ENCODE peak calls at places on chromosomes 12 and 14, in nine cellular contexts. One of them, this sample, is unnamed.

GRCh38 chr12:115973968-115974765 is 303.3 kb downstream of the MED13L start:
- DNase-seq in mesothelial cell of epicardium: no peak
- DNase-seq in T-helper 9 cell: no peak
- DNase-seq in adrenal gland: no peak
- DNase-seq in ACHN: no peak
- DNase-seq in nephron progenitor cell: no peak
- DNase-seq in left ventricle myocardium superior: no peak
- DNase-seq in mammary epithelial cell: no peak
- DNase-seq in HEK293T: no peak
- DNase-seq in this sample: no peak

GRCh38 chr14:100037351-100037750 is 27.9 kb upstream of the EVL start:
- DNase-seq in mesothelial cell of epicardium: peak; percentile 29
- DNase-seq in T-helper 9 cell: no peak
- DNase-seq in adrenal gland: peak; percentile 43
- DNase-seq in ACHN: no peak
- DNase-seq in nephron progenitor cell: no peak
- DNase-seq in left ventricle myocardium superior: no peak
- DNase-seq in mammary epithelial cell: no peak
- DNase-seq in HEK293T: no peak
- DNase-seq in this sample: no peak

GRCh38 chr12:14928946-14929345 is 9.4 kb downstream of the ERP27 start:
- DNase-seq in mesothelial cell of epicardium: peak; percentile 24
- DNase-seq in T-helper 9 cell: no peak
- DNase-seq in adrenal gland: no peak
- DNase-seq in ACHN: no peak
- DNase-seq in nephron progenitor cell: no peak
- DNase-seq in left ventricle myocardium superior: no peak
- DNase-seq in mammary epithelial cell: peak; percentile 67
- DNase-seq in HEK293T: no peak
- DNase-seq in this sample: peak; percentile 54

GRCh38 chr14:51283402-51283825 is 43.4 kb downstream of the TMX1 start:
- DNase-seq in mesothelial cell of epicardium: no peak
- DNase-seq in T-helper 9 cell: no peak
- DNase-seq in adrenal gland: no peak
- DNase-seq in ACHN: peak; percentile 91
- DNase-seq in nephron progenitor cell: peak; percentile 17
- DNase-seq in left ventricle myocardium superior: no peak
- DNase-seq in mammary epithelial cell: peak; percentile 78
- DNase-seq in HEK293T: peak; percentile 67
- DNase-seq in this sample: peak; percentile 93

GRCh38 chr12:56078931-56079728 is 835 bp upstream of the ERBB3 start:
- DNase-seq in mesothelial cell of epicardium: peak; percentile 53
- DNase-seq in T-helper 9 cell: peak; percentile 48
- DNase-seq in adrenal gland: peak; percentile 94
- DNase-seq in ACHN: peak; percentile 95
- DNase-seq in nephron progenitor cell: peak; percentile 89
- DNase-seq in left ventricle myocardium superior: peak; percentile 90
- DNase-seq in mammary epithelial cell: peak; percentile 81
- DNase-seq in HEK293T: peak; percentile 82
- DNase-seq in this sample: peak; percentile 86

GRCh38 chr12:25364529-25365339 is 114.0 kb upstream of the KRAS start:
- DNase-seq in mesothelial cell of epicardium: no peak
- DNase-seq in T-helper 9 cell: no peak
- DNase-seq in adrenal gland: no peak
- DNase-seq in ACHN: no peak
- DNase-seq in nephron progenitor cell: no peak
- DNase-seq in left ventricle myocardium superior: no peak
- DNase-seq in mammary epithelial cell: no peak
- DNase-seq in HEK293T: no peak
- DNase-seq in this sample: no peak

GRCh38 chr14:95953111-95953724 is 76.6 kb downstream of the TUNAR start:
- DNase-seq in mesothelial cell of epicardium: no peak
- DNase-seq in T-helper 9 cell: no peak
- DNase-seq in adrenal gland: no peak
- DNase-seq in ACHN: peak; percentile 15
- DNase-seq in nephron progenitor cell: peak; percentile 44
- DNase-seq in left ventricle myocardium superior: no peak
- DNase-seq in mammary epithelial cell: no peak
- DNase-seq in HEK293T: no peak
- DNase-seq in this sample: no peak

GRCh38 chr14:86055512-86055911 is 525.6 kb downstream of the FLRT2 start:
- DNase-seq in mesothelial cell of epicardium: no peak
- DNase-seq in T-helper 9 cell: no peak
- DNase-seq in adrenal gland: no peak
- DNase-seq in ACHN: no peak
- DNase-seq in nephron progenitor cell: no peak
- DNase-seq in left ventricle myocardium superior: no peak
- DNase-seq in mammary epithelial cell: no peak
- DNase-seq in HEK293T: no peak
- DNase-seq in this sample: peak; percentile 2

GRCh38 chr12:53791735-53792326 is 40.1 kb upstream of the CISTR start:
- DNase-seq in mesothelial cell of epicardium: no peak
- DNase-seq in T-helper 9 cell: peak; percentile 45
- DNase-seq in adrenal gland: no peak
- DNase-seq in ACHN: peak; percentile 54
- DNase-seq in nephron progenitor cell: peak; percentile 40
- DNase-seq in left ventricle myocardium superior: no peak
- DNase-seq in mammary epithelial cell: peak; percentile 26
- DNase-seq in HEK293T: peak; percentile 59
- DNase-seq in this sample: no peak

GRCh38 chr14:31819281-31819680 is 257.8 kb upstream of the ARHGAP5 start:
- DNase-seq in mesothelial cell of epicardium: no peak
- DNase-seq in T-helper 9 cell: no peak
- DNase-seq in adrenal gland: no peak
- DNase-seq in ACHN: no peak
- DNase-seq in nephron progenitor cell: no peak
- DNase-seq in left ventricle myocardium superior: no peak
- DNase-seq in mammary epithelial cell: peak; percentile 20
- DNase-seq in HEK293T: no peak
- DNase-seq in this sample: no peak

GRCh38 chr14:31043379-31043778 is 17.2 kb upstream of the STRN3 start:
- DNase-seq in mesothelial cell of epicardium: no peak
- DNase-seq in T-helper 9 cell: no peak
- DNase-seq in adrenal gland: no peak
- DNase-seq in ACHN: no peak
- DNase-seq in nephron progenitor cell: no peak
- DNase-seq in left ventricle myocardium superior: no peak
- DNase-seq in mammary epithelial cell: no peak
- DNase-seq in HEK293T: no peak
- DNase-seq in this sample: no peak

GRCh38 chr14:90388437-90388836 is 8.4 kb upstream of the CALM1 start:
- DNase-seq in mesothelial cell of epicardium: no peak
- DNase-seq in T-helper 9 cell: no peak
- DNase-seq in adrenal gland: peak; percentile 63
- DNase-seq in ACHN: peak; percentile 82
- DNase-seq in nephron progenitor cell: peak; percentile 23
- DNase-seq in left ventricle myocardium superior: no peak
- DNase-seq in mammary epithelial cell: peak; percentile 80
- DNase-seq in HEK293T: no peak
- DNase-seq in this sample: peak; percentile 72

GRCh38 chr14:97806871-97807270 is 1009.7 kb downstream of the VRK1 start:
- DNase-seq in mesothelial cell of epicardium: no peak
- DNase-seq in T-helper 9 cell: no peak
- DNase-seq in adrenal gland: no peak
- DNase-seq in ACHN: no peak
- DNase-seq in nephron progenitor cell: no peak
- DNase-seq in left ventricle myocardium superior: no peak
- DNase-seq in mammary epithelial cell: no peak
- DNase-seq in HEK293T: no peak
- DNase-seq in this sample: no peak

GRCh38 chr12:117152793-117153775 is 37.2 kb downstream of the FBXO21 start:
- DNase-seq in mesothelial cell of epicardium: no peak
- DNase-seq in T-helper 9 cell: no peak
- DNase-seq in adrenal gland: no peak
- DNase-seq in ACHN: no peak
- DNase-seq in nephron progenitor cell: peak; percentile 12
- DNase-seq in left ventricle myocardium superior: no peak
- DNase-seq in mammary epithelial cell: no peak
- DNase-seq in HEK293T: no peak
- DNase-seq in this sample: no peak

This sample was measured in cardiac muscle cell.